ENCODE peak calls at places on chromosomes 7 and 10, in ten cellular contexts. A is nucleus accumbens; V is testis; L is activated CD4-positive, alpha-beta T cell treated with anti-CD3 and anti-CD28 coated beads, Interleukin-2, amount 50 U/mL, for 4 hours; G is CD4-positive, alpha-beta T cell; S is EL; I is activated naive CD4-positive, alpha-beta T cell; Y is prostate gland; E is 8988T; F is type B pancreatic cell. H is an unnamed sample.
A peak's percentile ranks its signal among the peaks of the same experiment; 100 is the strongest.

GRCh38 chr7:92717982-92718716 is 118.2 kb downstream of the CDK6 start:
- DNase-seq in F (no peak), G (peak; percentile 8), I (peak; percentile 2), L (peak; percentile 37), A (peak; percentile 61), S (peak; percentile 57), E (no peak), Y (peak; percentile 74), V (no peak), H (peak; percentile 5)

GRCh38 chr7:118621810-118622209 is 397.3 kb downstream of the ANKRD7 start:
- DNase-seq in V (no peak), E (no peak), A (no peak), S (no peak), F (no peak), L (no peak), Y (no peak), G (no peak), I (no peak), H (no peak)

GRCh38 chr10:96073722-96074121 is 30.3 kb downstream of the CCNJ start:
- DNase-seq in E (no peak), I (no peak), G (no peak), S (peak; percentile 82), L (no peak), Y (no peak), V (no peak), F (no peak), A (no peak), H (peak; percentile 97)

GRCh38 chr10:11035318-11035920 is 17.7 kb downstream of the CELF2 start:
- DNase-seq in E (no peak), I (no peak), L (no peak), V (no peak), F (no peak), S (peak; percentile 65), A (no peak), G (no peak), Y (no peak), H (no peak)

GRCh38 chr7:150665882-150666281 is 19.6 kb upstream of the GIMAP2 start:
- DNase-seq in Y (no peak), V (no peak), F (no peak), S (no peak), L (no peak), A (no peak), I (no peak), E (no peak), G (no peak), H (no peak)

GRCh38 chr7:17706734-17707133 is 233.6 kb downstream of the SNX13 start:
- DNase-seq in V (peak; percentile 49), Y (peak; percentile 38), G (no peak), S (peak; percentile 73), I (no peak), F (no peak), E (no peak), A (no peak), L (peak; percentile 8), H (peak; percentile 44)

GRCh38 chr7:13989138-13989943 is at the start of gene ETV1:
- DNase-seq in F (peak; percentile 77), L (no peak), A (peak; percentile 37), E (peak; percentile 22), S (peak; percentile 56), G (no peak), V (peak; percentile 82), I (no peak), Y (peak; percentile 46), H (peak; percentile 60)

GRCh38 chr7:157574120-157574519 is 237.3 kb downstream of the DNAJB6 start:
- DNase-seq in I (no peak), Y (no peak), L (no peak), S (no peak), V (no peak), E (no peak), A (no peak), F (no peak), G (no peak), H (no peak)

GRCh38 chr10:69741252-69741651 is 60.5 kb upstream of the COL13A1 start:
- DNase-seq in A (no peak), E (no peak), L (no peak), S (no peak), F (no peak), I (no peak), G (no peak), V (no peak), Y (no peak), H (no peak)

GRCh38 chr10:62811159-62811875 is 4.8 kb downstream of the EGR2 start:
- DNase-seq in L (peak; percentile 53), F (no peak), S (no peak), A (no peak), E (no peak), I (peak; percentile 2), V (no peak), G (no peak), Y (no peak), H (no peak)

GRCh38 chr7:147380926-147381325 is 1209.6 kb upstream of the C7orf33 start:
- DNase-seq in V (no peak), I (no peak), Y (no peak), A (no peak), L (no peak), S (no peak), F (no peak), E (no peak), G (no peak), H (no peak)

GRCh38 chr10:33265621-33266020 is 68.8 kb downstream of the NRP1 start:
- DNase-seq in E (no peak), Y (no peak), S (no peak), V (no peak), I (no peak), L (no peak), F (no peak), A (no peak), G (no peak), H (no peak)

GRCh38 chr7:74027683-74028320 is at the start of gene ELN:
- DNase-seq in S (no peak), F (no peak), L (no peak), V (peak; percentile 87), I (no peak), E (no peak), Y (peak; percentile 46), G (no peak), A (peak; percentile 34), H (no peak)

GRCh38 chr7:135661311-135662122 is 797 bp upstream of the STMP1 start:
- DNase-seq in I (no peak), S (no peak), G (no peak), A (no peak), L (peak; percentile 7), F (no peak), V (no peak), E (no peak), Y (no peak), H (peak; percentile 27)

GRCh38 chr7:151808296-151809155 is 68.4 kb downstream of the PRKAG2 start:
- DNase-seq in A (no peak), F (no peak), E (peak; percentile 77), G (no peak), V (no peak), L (no peak), Y (no peak), I (no peak), S (peak; percentile 57), H (peak; percentile 69)

GRCh38 chr7:50436133-50436802 is 13.9 kb downstream of the FIGNL1 start:
- DNase-seq in A (no peak), L (no peak), Y (no peak), G (no peak), F (no peak), V (no peak), I (no peak), E (no peak), S (peak; percentile 89), H (peak; percentile 75)

GRCh38 chr10:132563485-132564248 is 26.1 kb downstream of the INPP5A start:
- DNase-seq in S (no peak), L (no peak), V (no peak), G (no peak), I (no peak), A (no peak), E (no peak), F (no peak), Y (no peak), H (no peak)

GRCh38 chr10:33032354-33033254 is 74.6 kb upstream of the ITGB1 start:
- DNase-seq in G (no peak), L (no peak), F (no peak), V (no peak), A (no peak), Y (no peak), S (peak; percentile 89), I (no peak), E (no peak), H (peak; percentile 18)

GRCh38 chr7:99623091-99623693 is 6.4 kb downstream of the ZSCAN25 start:
- DNase-seq in F (peak; percentile 10), A (no peak), I (no peak), V (no peak), L (no peak), G (no peak), S (peak; percentile 93), E (no peak), Y (peak; percentile 41), H (no peak)

GRCh38 chr10:44745920-44746319 is 165.2 kb upstream of the TMEM72 start:
- DNase-seq in I (no peak), S (no peak), L (no peak), G (no peak), Y (no peak), A (no peak), V (no peak), E (no peak), F (no peak), H (no peak)

GRCh38 chr7:37758467-37758866 is 74.9 kb downstream of the GPR141 start:
- DNase-seq in F (no peak), G (no peak), E (no peak), I (no peak), V (no peak), A (no peak), L (no peak), Y (no peak), S (no peak), H (no peak)

GRCh38 chr10:47164800-47165128 is 135.2 kb upstream of the GDF10 start:
- DNase-seq in G (no peak), L (no peak), V (no peak), S (peak; percentile 42), I (no peak), A (no peak), E (no peak), F (no peak), Y (no peak), H (peak; percentile 66)

GRCh38 chr10:6721480-6721879 is 141.4 kb upstream of the PRKCQ start:
- DNase-seq in Y (no peak), F (no peak), L (no peak), I (no peak), V (no peak), A (no peak), G (no peak), E (no peak), S (peak; percentile 98), H (no peak)

GRCh38 chr10:124650820-124651401 is 93.3 kb downstream of the FAM53B start:
- DNase-seq in V (no peak), I (no peak), E (no peak), S (no peak), L (peak; percentile 47), A (no peak), G (peak; percentile 57), F (no peak), Y (no peak), H (no peak)

GRCh38 chr7:139774376-139774775 is 3.4 kb downstream of the HIPK2 start:
- DNase-seq in L (no peak), S (peak; percentile 88), V (no peak), Y (no peak), F (no peak), G (no peak), E (no peak), I (no peak), A (no peak), H (no peak)

GRCh38 chr10:17202506-17202905 is 1.0 kb upstream of the TRDMT1 start:
- DNase-seq in V (no peak), I (no peak), L (no peak), F (no peak), G (no peak), Y (no peak), A (no peak), E (no peak), S (no peak), H (no peak)

GRCh38 chr10:80290474-80291220 is 1.2 kb upstream of the MAT1A start:
- DNase-seq in I (no peak), Y (no peak), E (no peak), F (no peak), L (no peak), A (no peak), V (no peak), S (no peak), G (no peak), H (no peak)

GRCh38 chr10:3493621-3494020 is 291.4 kb downstream of the KLF6 start:
- DNase-seq in F (no peak), A (no peak), E (no peak), L (no peak), G (no peak), S (no peak), V (no peak), Y (no peak), I (no peak), H (no peak)

H was measured in trophoblast cell.